ENCODE peak calls at places on chromosomes 16 and 17, in ten cellular contexts. B is HCT116; Z is heart right ventricle; D is SJSA1; F is endodermal cell; Q is CD8-positive, alpha-beta memory T cell; X is heart left ventricle; T is effector memory CD4-positive, alpha-beta T cell; H is right cardiac atrium; S is A549. P is an unnamed sample. For H3K9me3, the result is how much of the 10 kb centered on the place peaks cover.

GRCh38 chr17:42783778-42784138 is 3.3 kb downstream of the WNK4 start:
- DNase-seq in T (no peak), D (no peak), S (no peak), F (peak), H (no peak), Z (no peak), X (no peak), B (no peak), Q (no peak), P (no peak)

GRCh38 chr17:32142857-32143524 is 689 bp downstream of the RHOT1 start:
- DNase-seq in F (peak), X (peak), D (peak), Z (peak), Q (no peak), B (peak), H (peak), S (peak), T (no peak), P (peak)

GRCh38 chr16:57829969-57830360 is 27.7 kb upstream of the KIFC3 start:
- DNase-seq in H (no peak), F (no peak), D (no peak), B (no peak), Z (no peak), Q (no peak), X (no peak), T (no peak), S (no peak), P (no peak)

GRCh38 chr17:77476920-77477805 is 336.4 kb downstream of the SEC14L1 start:
- DNase-seq in X (peak), Z (peak), B (no peak), T (no peak), H (peak), S (no peak), Q (peak), F (no peak), D (peak), P (peak)

GRCh38 chr17:57750109-57750845 is 5.2 kb upstream of the CCDC182 start:
- DNase-seq in Z (no peak), Q (no peak), B (no peak), D (no peak), X (no peak), S (no peak), H (no peak), T (no peak), F (peak), P (no peak)

GRCh38 chr16:30958164-30959083 is 870 bp downstream of the SETD1A start:
- DNase-seq in S (peak), Q (no peak), D (peak), T (no peak), F (peak), B (peak), Z (no peak), X (no peak), H (peak), P (peak)

GRCh38 chr17:11932337-11932898 is 64.9 kb downstream of the ZNF18 start:
- DNase-seq in Z (no peak), Q (no peak), B (no peak), T (no peak), H (no peak), S (no peak), D (no peak), X (no peak), F (no peak), P (no peak)

GRCh38 chr17:48021964-48022363 is 15.6 kb downstream of the COPZ2 start:
- DNase-seq in B (no peak), X (no peak), F (no peak), D (no peak), Z (no peak), H (no peak), S (no peak), Q (no peak), T (no peak), P (no peak)

GRCh38 chr17:49249292-49249794 is 18.8 kb upstream of the PHOSPHO1 start:
- DNase-seq in H (peak), Q (no peak), D (no peak), X (peak), F (no peak), Z (peak), S (no peak), B (no peak), T (no peak), P (no peak)

GRCh38 chr16:86408685-86409084 is 101.6 kb upstream of the FOXF1 start:
- DNase-seq in S (no peak), T (no peak), D (no peak), F (no peak), B (no peak), X (no peak), H (no peak), Q (no peak), Z (no peak), P (no peak)

GRCh38 chr16:20740901-20741491 is 622 bp downstream of the THUMPD1 start:
- DNase-seq in H (peak), Q (peak), X (peak), D (peak), Z (peak), F (peak), B (peak), T (peak), S (peak), P (peak)

GRCh38 chr17:73360961-73361761 is 49.4 kb upstream of the CDC42EP4 start:
- DNase-seq in B (no peak), H (no peak), X (no peak), Z (no peak), Q (no peak), D (no peak), T (no peak), S (no peak), F (peak), P (no peak)

GRCh38 chr16:55376045-55376444 is 52.0 kb downstream of the IRX6 start:
- DNase-seq in Z (no peak), B (no peak), S (no peak), H (no peak), D (no peak), Q (no peak), F (no peak), X (no peak), T (no peak), P (no peak)

GRCh38 chr16:4021070-4021779 is 95.0 kb downstream of the ADCY9 start:
- DNase-seq in S (no peak), D (no peak), B (no peak), X (no peak), T (no peak), Q (no peak), F (no peak), Z (no peak), H (no peak), P (peak)

DNA sequence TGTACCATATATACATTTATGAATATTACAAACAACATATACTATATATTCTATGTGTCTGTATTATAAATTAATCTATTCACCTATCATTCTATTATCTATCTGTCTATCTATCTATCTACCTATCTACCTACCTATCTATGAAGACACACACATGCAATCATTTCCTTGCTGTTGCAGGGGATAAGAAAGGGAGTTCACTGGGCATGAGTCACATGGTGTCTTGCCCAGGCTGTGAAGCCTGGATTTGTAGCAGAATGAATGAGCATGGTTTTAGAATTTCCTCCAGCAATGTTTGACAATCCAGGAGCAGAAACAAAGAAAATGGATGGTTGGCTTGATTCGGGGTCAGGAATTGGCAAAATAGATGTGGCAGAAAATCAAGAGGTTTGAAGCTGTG is 23.2 kb upstream of the FAM20A start:
- DNase-seq in Q (no peak), X (no peak), F (no peak), Z (no peak), D (no peak), H (no peak), T (no peak), S (no peak), B (no peak), P (no peak)
- H3K9me3 ChIP-seq in Q (under half), X (under half), F (under half), Z (under half), D (under half), H (under half), T (under half), S (under half), B (under half), P (under half)

DNA sequence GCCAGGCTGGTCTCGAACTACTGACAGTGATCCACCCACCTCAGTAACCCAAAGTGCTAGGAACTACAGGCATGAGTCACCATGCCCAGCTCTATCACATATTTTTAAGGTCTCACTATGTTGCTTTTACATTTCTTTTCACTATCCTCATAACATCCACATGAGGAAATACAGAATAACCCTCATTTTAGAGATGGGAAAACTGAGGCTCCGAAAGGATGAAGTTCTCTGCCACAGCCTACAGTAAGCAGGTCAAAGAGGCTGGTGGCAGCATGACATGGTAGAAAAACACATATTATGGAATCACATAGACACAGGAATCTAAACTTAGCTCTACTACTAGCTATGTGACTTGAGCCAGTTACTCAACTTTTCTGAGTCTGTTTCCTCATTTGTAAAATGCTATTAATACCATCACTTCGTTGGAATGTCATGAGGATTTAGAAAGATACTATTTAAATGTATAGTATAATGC is 32.2 kb downstream of the APPBP2 start:
- DNase-seq in Z (no peak), S (no peak), T (no peak), Q (no peak), D (no peak), X (no peak), F (no peak), B (no peak), H (no peak), P (no peak)
- H3K9me3 ChIP-seq in Z (under half), S (under half), T (under half), Q (under half), D (under half), X (under half), F (half or more), B (under half), H (under half), P (under half)

GRCh38 chr17:29103341-29103740 is 60.4 kb downstream of the PIPOX start:
- DNase-seq in D (no peak), F (no peak), Q (no peak), H (no peak), Z (no peak), T (no peak), X (no peak), B (no peak), S (no peak), P (no peak)
- H3K9me3 ChIP-seq in D (under half), F (under half), Q (under half), H (under half), Z (under half), T (under half), X (under half), B (under half), S (under half), P (under half)

GRCh38 chr16:35399133-35399532 is 1939.7 kb downstream of the TP53TG3F start:
- DNase-seq in B (no peak), F (no peak), S (no peak), D (no peak), Q (no peak), H (no peak), T (no peak), X (no peak), Z (no peak), P (no peak)

DNA sequence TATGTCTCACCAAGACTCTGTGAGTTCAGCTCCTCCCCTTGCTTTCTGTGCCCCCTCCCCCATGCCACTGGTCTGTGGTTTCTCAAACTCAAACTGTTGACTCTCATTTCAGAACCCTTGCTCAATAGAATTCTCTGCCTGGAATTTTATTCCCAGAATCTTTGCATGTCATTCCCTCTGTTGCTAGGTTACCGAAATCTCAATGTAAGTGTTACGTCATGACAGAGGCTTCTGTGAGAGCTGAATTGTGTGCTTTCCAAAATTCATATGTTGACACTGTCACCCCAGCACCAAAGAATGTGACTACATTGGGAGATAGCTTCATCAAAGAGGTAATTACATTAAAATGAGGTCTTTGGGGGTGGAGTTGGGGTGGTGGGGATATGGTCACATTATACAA is 1938.8 kb downstream of the TP53TG3F start:
- DNase-seq in Q (no peak), S (no peak), F (no peak), D (no peak), H (no peak), Z (no peak), T (no peak), B (no peak), X (no peak), P (no peak)
- H3K9me3 ChIP-seq in Q (under half), S (under half), F (half or more), D (under half), H (under half), Z (under half), T (under half), B (under half), X (under half), P (under half)

DNA sequence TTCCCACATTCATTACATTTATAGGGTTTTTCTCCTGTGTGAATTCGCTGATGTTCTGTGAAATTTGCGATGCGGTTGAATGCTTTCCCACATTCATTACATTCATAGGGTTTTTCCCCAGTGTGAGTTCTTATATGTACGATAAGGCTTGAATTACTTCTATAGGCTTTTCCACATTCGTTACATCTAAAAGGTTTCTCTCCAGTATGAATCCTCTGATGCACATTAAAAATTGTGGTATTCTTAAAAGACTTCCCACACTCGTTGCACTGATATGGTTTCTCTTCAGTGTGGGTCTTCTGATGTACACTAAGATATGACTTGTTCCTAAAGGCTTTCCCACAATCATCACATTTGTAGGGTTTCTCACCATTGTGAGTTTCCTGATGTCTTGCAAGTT is 30.4 kb downstream of the ZNF624 start:
- DNase-seq in T (no peak), F (no peak), Z (no peak), B (no peak), X (no peak), Q (no peak), H (no peak), D (no peak), S (no peak), P (no peak)
- H3K9me3 ChIP-seq in T (under half), F (half or more), Z (half or more), B (under half), X (under half), Q (under half), H (under half), D (under half), S (half or more), P (under half)

GRCh38 chr17:27076814-27077213 is 217.1 kb upstream of the WSB1 start:
- DNase-seq in X (no peak), F (no peak), Q (no peak), Z (no peak), T (no peak), B (no peak), D (no peak), H (no peak), S (no peak), P (no peak)
- H3K9me3 ChIP-seq in X (under half), F (half or more), Q (under half), Z (under half), T (under half), B (under half), D (under half), H (under half), S (under half), P (under half)

GRCh38 chr17:21823130-21823529 is 130.8 kb downstream of the KCNJ18 start:
- DNase-seq in D (no peak), Q (no peak), F (no peak), B (no peak), Z (no peak), S (no peak), H (no peak), X (no peak), T (no peak), P (no peak)
- H3K9me3 ChIP-seq in D (under half), Q (under half), F (half or more), B (under half), Z (under half), S (under half), H (under half), X (under half), T (under half), P (under half)

GRCh38 chr16:76038097-76038496 is 239.1 kb upstream of the CNTNAP4 start:
- DNase-seq in Z (no peak), H (no peak), X (no peak), T (no peak), F (no peak), Q (no peak), B (no peak), D (no peak), S (no peak), P (no peak)
- H3K9me3 ChIP-seq in Z (under half), H (under half), X (under half), T (under half), F (half or more), Q (under half), B (under half), D (under half), S (under half), P (under half)

GRCh38 chr16:88283596-88283995 is 99.2 kb upstream of the ZNF469 start:
- DNase-seq in F (no peak), Q (no peak), X (no peak), H (no peak), B (no peak), D (no peak), Z (no peak), S (no peak), T (no peak), P (no peak)

GRCh38 chr16:88285514-88285822 is 97.3 kb upstream of the ZNF469 start:
- DNase-seq in Q (no peak), T (no peak), S (no peak), F (no peak), H (no peak), B (no peak), Z (no peak), D (no peak), X (no peak), P (no peak)

GRCh38 chr16:88284101-88284500 is 98.7 kb upstream of the ZNF469 start:
- DNase-seq in Z (no peak), H (no peak), D (no peak), B (no peak), F (no peak), S (no peak), T (no peak), X (no peak), Q (no peak), P (no peak)

GRCh38 chr16:88286301-88286923 is 96.3 kb upstream of the ZNF469 start:
- DNase-seq in S (no peak), T (no peak), F (no peak), B (no peak), Q (no peak), H (no peak), Z (no peak), X (no peak), D (no peak), P (no peak)

DNA sequence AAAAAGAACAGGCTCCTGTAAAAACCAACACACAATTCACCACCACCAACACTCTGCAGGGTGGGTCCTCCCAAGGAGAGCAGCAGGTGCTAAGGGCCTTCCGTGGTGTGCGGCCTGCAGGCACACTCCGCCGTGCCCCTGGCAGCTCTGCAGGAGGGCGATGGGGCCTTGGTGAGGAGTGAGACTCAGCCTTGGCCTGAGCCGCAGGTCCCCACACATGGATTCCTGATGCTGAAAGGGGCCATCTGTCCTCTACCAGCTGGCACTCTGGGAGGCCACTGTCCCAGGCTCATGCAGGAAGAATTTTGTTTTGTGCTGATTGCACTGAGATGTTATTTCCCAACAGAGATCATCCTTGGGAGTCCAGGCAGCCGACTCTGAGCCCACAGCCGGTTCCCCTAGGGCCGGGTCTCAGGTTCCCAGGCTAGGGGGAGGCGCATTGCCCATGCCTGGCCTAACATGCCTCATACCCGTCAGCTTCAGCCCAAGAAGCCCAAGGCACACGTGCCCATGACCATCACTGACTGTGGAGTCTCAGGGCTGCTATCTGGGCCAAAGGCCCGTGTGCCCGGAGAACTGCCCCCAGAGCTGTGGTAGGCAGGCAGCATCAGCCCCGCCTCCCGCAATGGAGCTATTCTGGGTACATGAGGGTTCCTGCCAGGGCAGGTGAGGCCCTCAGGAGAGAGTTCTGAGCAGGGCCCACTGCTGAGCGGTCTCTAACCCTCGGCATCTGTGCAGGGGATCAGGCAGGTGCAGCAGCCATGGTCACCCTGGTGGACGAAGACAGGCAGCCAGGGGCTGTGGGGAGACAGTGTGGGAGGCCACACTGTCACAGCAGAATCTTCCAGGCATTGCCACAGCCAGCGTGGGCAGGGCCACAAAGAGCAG is 97.9 kb upstream of the ZNF469 start:
- DNase-seq in T (no peak), B (no peak), S (no peak), X (no peak), H (no peak), Z (no peak), Q (no peak), F (no peak), D (no peak), P (no peak)
- H3K9me3 ChIP-seq in T (under half), B (under half), S (half or more), X (under half), H (under half), Z (under half), Q (under half), F (under half), D (under half), P (under half)

DNA sequence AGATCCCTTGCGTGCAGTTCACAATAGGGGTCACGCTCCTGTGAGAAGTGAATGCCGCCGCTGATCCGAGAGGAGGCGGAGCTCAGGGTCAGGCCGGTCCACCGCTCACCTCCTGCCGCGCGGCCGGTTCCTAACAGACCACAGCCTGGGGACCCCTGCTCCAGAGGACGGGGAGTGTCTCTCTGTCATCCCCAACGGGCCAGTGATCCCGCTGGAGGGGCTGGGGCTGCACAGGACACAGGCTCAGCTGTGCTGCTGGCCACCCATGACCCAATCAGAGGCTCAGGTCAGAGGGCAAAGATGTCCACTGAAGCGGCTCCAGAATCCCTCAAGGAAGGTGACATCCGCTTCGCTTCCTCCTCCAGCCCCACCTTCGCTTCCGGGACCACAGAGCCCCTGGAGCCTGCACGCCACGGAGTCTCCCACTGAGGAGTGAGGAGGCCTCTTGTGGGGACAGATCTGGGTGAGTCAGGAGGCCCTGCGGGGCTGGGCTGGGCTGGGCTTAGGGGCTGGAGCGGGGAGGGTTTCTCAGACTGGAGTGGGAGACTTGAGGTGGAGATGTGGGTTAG is 115.4 kb downstream of the METRNL start:
- DNase-seq in B (no peak), T (no peak), F (no peak), D (peak), X (no peak), Z (peak), Q (peak), H (no peak), S (no peak), P (no peak)
- H3K9me3 ChIP-seq in B (under half), T (under half), F (under half), D (under half), X (under half), Z (under half), Q (under half), H (under half), S (under half), P (under half)

P was measured in colonic mucosa.